ENCODE peak calls at places on chromosomes 5 and 9, in five cellular contexts. K is stimulated activated CD4-positive, alpha-beta T cell treated with anti-CD3 and anti-CD28 coated beads, Interleukin-2, amount 100 ng/mL, for 4 hours; X is K562; U is SHP77; M is posterior cingulate gyrus. A is an unnamed sample.

GRCh38 chr5:106312360-106312759 is 1358.4 kb downstream of the EFNA5 start:
- DNase-seq in K (no peak), X (no peak), U (no peak), M (no peak), A (no peak)

GRCh38 chr5:59587489-59588337 is 305.8 kb downstream of the PDE4D start:
- DNase-seq in K (no peak), X (no peak), U (peak; percentile 69), M (peak; percentile 98), A (peak; percentile 67)

GRCh38 chr9:35859310-35859994 is 10.7 kb downstream of the OR13J1 start:
- DNase-seq in K (no peak), X (no peak), U (peak; percentile 17), M (peak; percentile 91), A (no peak)

GRCh38 chr5:82335807-82336206 is 57.7 kb upstream of the RPS23 start:
- DNase-seq in K (no peak), X (no peak), U (no peak), M (no peak), A (no peak)

GRCh38 chr9:14752271-14752670 is 29.7 kb upstream of the CER1 start:
- DNase-seq in K (no peak), X (no peak), U (no peak), M (no peak), A (no peak)

GRCh38 chr5:174305241-174305681 is 259.8 kb downstream of the NSG2 start:
- DNase-seq in K (no peak), X (no peak), U (no peak), M (no peak), A (no peak)

GRCh38 chr5:149011084-149011483 is 51.8 kb downstream of the SH3TC2 start:
- DNase-seq in K (no peak), X (no peak), U (no peak), M (no peak), A (no peak)

GRCh38 chr9:105426657-105427056 is 21.2 kb upstream of the FSD1L start:
- DNase-seq in K (no peak), X (no peak), U (no peak), M (no peak), A (no peak)

GRCh38 chr9:101453776-101454570 is 18.4 kb upstream of the ALDOB start:
- DNase-seq in K (no peak), X (no peak), U (no peak), M (no peak), A (no peak)

GRCh38 chr5:32494827-32495226 is 50.3 kb upstream of the ZFR start:
- DNase-seq in K (no peak), X (no peak), U (no peak), M (no peak), A (no peak)

GRCh38 chr5:180097163-180097894 is 25.8 kb upstream of the RNF130 start:
- DNase-seq in K (no peak), X (no peak), U (no peak), M (peak; percentile 80), A (no peak)

GRCh38 chr9:86979686-86980085 is 32.4 kb upstream of the GAS1 start:
- DNase-seq in K (no peak), X (no peak), U (no peak), M (no peak), A (no peak)

GRCh38 chr9:102967979-102968378 is 27.2 kb upstream of the CYLC2 start:
- DNase-seq in K (no peak), X (no peak), U (no peak), M (peak; percentile 16), A (no peak)

GRCh38 chr5:10486511-10487344 is 45.0 kb downstream of the ROPN1L start:
- DNase-seq in K (no peak), X (no peak), U (no peak), M (peak; percentile 14), A (no peak)

GRCh38 chr9:26334709-26335108 is 557.9 kb downstream of the CAAP1 start:
- DNase-seq in K (no peak), X (no peak), U (no peak), M (peak; percentile 44), A (no peak)

GRCh38 chr5:72850113-72850512 is 33.7 kb downstream of the TNPO1 start:
- DNase-seq in K (no peak), X (no peak), U (no peak), M (no peak), A (no peak)

GRCh38 chr9:106892632-106893031 is 29.7 kb downstream of the ZNF462 start:
- DNase-seq in K (no peak), X (no peak), U (no peak), M (no peak), A (no peak)

GRCh38 chr5:139392678-139393496 is 2.0 kb downstream of the PROB1 start:
- DNase-seq in K (peak; percentile 60), X (no peak), U (peak; percentile 86), M (peak; percentile 87), A (peak; percentile 61)

GRCh38 chr5:102971693-102972293 is 148.1 kb downstream of the GIN1 start:
- DNase-seq in K (no peak), X (peak; percentile 5), U (no peak), M (no peak), A (no peak)

GRCh38 chr5:175766963-175767362 is 104.4 kb upstream of the CPLX2 start:
- DNase-seq in K (no peak), X (no peak), U (no peak), M (no peak), A (no peak)

GRCh38 chr5:106862450-106863193 is 808.1 kb downstream of the EFNA5 start:
- DNase-seq in K (no peak), X (no peak), U (peak; percentile 94), M (no peak), A (no peak)

A was measured in NCI-H774.